ENCODE peak calls at places on chromosomes 12 and 14, in ten cellular contexts. One of them, this sample, is unnamed.

GRCh38 chr12:3201741-3202500 is 124.7 kb downstream of the TSPAN9 start:
- DNase-seq in tibial nerve: no peak
- DNase-seq in uterus: no peak
- DNase-seq in heart left ventricle: peak
- DNase-seq in lower leg skin: no peak
- DNase-seq in stomach: no peak
- DNase-seq in ovary: no peak
- DNase-seq in breast epithelium: no peak
- DNase-seq in spleen: no peak
- DNase-seq in GM12878: no peak
- DNase-seq in this sample: no peak

GRCh38 chr12:14264316-14264715 is 101.2 kb upstream of the ATF7IP start:
- DNase-seq in stomach: no peak
- DNase-seq in uterus: no peak
- DNase-seq in tibial nerve: no peak
- DNase-seq in GM12878: no peak
- DNase-seq in breast epithelium: no peak
- DNase-seq in heart left ventricle: no peak
- DNase-seq in spleen: no peak
- DNase-seq in ovary: no peak
- DNase-seq in lower leg skin: no peak
- DNase-seq in this sample: no peak

GRCh38 chr12:104643921-104644669 is 187.3 kb downstream of the CHST11 start:
- DNase-seq in lower leg skin: no peak
- DNase-seq in spleen: peak
- DNase-seq in tibial nerve: no peak
- DNase-seq in breast epithelium: no peak
- DNase-seq in GM12878: peak
- DNase-seq in heart left ventricle: no peak
- DNase-seq in uterus: no peak
- DNase-seq in ovary: no peak
- DNase-seq in stomach: peak
- DNase-seq in this sample: no peak

GRCh38 chr12:105272152-105272551 is 36.2 kb upstream of the APPL2 start:
- DNase-seq in heart left ventricle: no peak
- DNase-seq in uterus: no peak
- DNase-seq in GM12878: no peak
- DNase-seq in tibial nerve: no peak
- DNase-seq in ovary: no peak
- DNase-seq in stomach: no peak
- DNase-seq in breast epithelium: no peak
- DNase-seq in spleen: no peak
- DNase-seq in lower leg skin: no peak
- DNase-seq in this sample: peak

GRCh38 chr14:100056964-100057817 is 8.0 kb upstream of the EVL start:
- DNase-seq in ovary: no peak
- DNase-seq in lower leg skin: no peak
- DNase-seq in uterus: no peak
- DNase-seq in spleen: no peak
- DNase-seq in breast epithelium: no peak
- DNase-seq in tibial nerve: no peak
- DNase-seq in heart left ventricle: no peak
- DNase-seq in GM12878: no peak
- DNase-seq in stomach: no peak
- DNase-seq in this sample: no peak

GRCh38 chr14:61524211-61524806 is 171.0 kb upstream of the HIF1A start:
- DNase-seq in heart left ventricle: no peak
- DNase-seq in stomach: no peak
- DNase-seq in spleen: no peak
- DNase-seq in uterus: no peak
- DNase-seq in lower leg skin: no peak
- DNase-seq in GM12878: no peak
- DNase-seq in ovary: no peak
- DNase-seq in tibial nerve: no peak
- DNase-seq in breast epithelium: no peak
- DNase-seq in this sample: no peak

GRCh38 chr12:93984005-93984404 is 164.4 kb upstream of the PLXNC1 start:
- DNase-seq in GM12878: no peak
- DNase-seq in uterus: no peak
- DNase-seq in spleen: no peak
- DNase-seq in tibial nerve: no peak
- DNase-seq in stomach: no peak
- DNase-seq in ovary: no peak
- DNase-seq in breast epithelium: no peak
- DNase-seq in lower leg skin: no peak
- DNase-seq in heart left ventricle: no peak
- DNase-seq in this sample: no peak

GRCh38 chr12:27024291-27024690 is 1.9 kb downstream of the MED21 start:
- DNase-seq in lower leg skin: no peak
- DNase-seq in breast epithelium: no peak
- DNase-seq in heart left ventricle: no peak
- DNase-seq in stomach: no peak
- DNase-seq in GM12878: no peak
- DNase-seq in spleen: no peak
- DNase-seq in tibial nerve: no peak
- DNase-seq in uterus: no peak
- DNase-seq in ovary: no peak
- DNase-seq in this sample: no peak

GRCh38 chr12:81863406-81863805 is 104.3 kb upstream of the PPFIA2 start:
- DNase-seq in heart left ventricle: no peak
- DNase-seq in stomach: no peak
- DNase-seq in ovary: no peak
- DNase-seq in spleen: no peak
- DNase-seq in uterus: no peak
- DNase-seq in lower leg skin: no peak
- DNase-seq in breast epithelium: no peak
- DNase-seq in tibial nerve: no peak
- DNase-seq in GM12878: no peak
- DNase-seq in this sample: no peak

GRCh38 chr12:62846506-62846905 is 88.4 kb downstream of the PPM1H start:
- DNase-seq in stomach: no peak
- DNase-seq in breast epithelium: no peak
- DNase-seq in lower leg skin: no peak
- DNase-seq in tibial nerve: no peak
- DNase-seq in ovary: no peak
- DNase-seq in GM12878: no peak
- DNase-seq in uterus: no peak
- DNase-seq in heart left ventricle: no peak
- DNase-seq in spleen: no peak
- DNase-seq in this sample: no peak

GRCh38 chr14:39266871-39267591 is 33.3 kb downstream of the MIA2 start:
- DNase-seq in breast epithelium: peak
- DNase-seq in tibial nerve: peak
- DNase-seq in uterus: peak
- DNase-seq in GM12878: no peak
- DNase-seq in heart left ventricle: peak
- DNase-seq in lower leg skin: peak
- DNase-seq in ovary: peak
- DNase-seq in stomach: peak
- DNase-seq in spleen: peak
- DNase-seq in this sample: peak
- TF ChIP-seq POLR2A in breast epithelium: peak
- TF ChIP-seq POLR2A in tibial nerve: peak
- TF ChIP-seq POLR2A in uterus: peak
- TF ChIP-seq POLR2A in GM12878: peak
- TF ChIP-seq POLR2A in heart left ventricle: peak
- TF ChIP-seq POLR2A in lower leg skin: peak
- TF ChIP-seq POLR2A in ovary: peak
- TF ChIP-seq POLR2A in stomach: peak
- TF ChIP-seq POLR2A in spleen: no peak
- TF ChIP-seq POLR2A in this sample: peak

GRCh38 chr14:21244546-21244945 is 24.7 kb downstream of the HNRNPC start:
- DNase-seq in GM12878: no peak
- DNase-seq in tibial nerve: no peak
- DNase-seq in heart left ventricle: no peak
- DNase-seq in stomach: no peak
- DNase-seq in uterus: no peak
- DNase-seq in spleen: no peak
- DNase-seq in lower leg skin: no peak
- DNase-seq in breast epithelium: no peak
- DNase-seq in ovary: no peak
- DNase-seq in this sample: no peak

GRCh38 chr14:21248338-21248737 is 20.9 kb downstream of the HNRNPC start:
- DNase-seq in GM12878: no peak
- DNase-seq in breast epithelium: no peak
- DNase-seq in lower leg skin: no peak
- DNase-seq in ovary: no peak
- DNase-seq in heart left ventricle: no peak
- DNase-seq in stomach: no peak
- DNase-seq in spleen: no peak
- DNase-seq in tibial nerve: no peak
- DNase-seq in uterus: no peak
- DNase-seq in this sample: no peak

GRCh38 chr14:21248739-21249411 is 20.4 kb downstream of the HNRNPC start:
- DNase-seq in ovary: no peak
- DNase-seq in stomach: no peak
- DNase-seq in GM12878: no peak
- DNase-seq in breast epithelium: no peak
- DNase-seq in spleen: no peak
- DNase-seq in tibial nerve: no peak
- DNase-seq in uterus: no peak
- DNase-seq in heart left ventricle: no peak
- DNase-seq in lower leg skin: no peak
- DNase-seq in this sample: no peak

GRCh38 chr14:21241218-21241819 is 27.9 kb downstream of the HNRNPC start:
- DNase-seq in breast epithelium: no peak
- DNase-seq in lower leg skin: no peak
- DNase-seq in ovary: no peak
- DNase-seq in uterus: no peak
- DNase-seq in heart left ventricle: no peak
- DNase-seq in stomach: no peak
- DNase-seq in spleen: no peak
- DNase-seq in tibial nerve: no peak
- DNase-seq in GM12878: no peak
- DNase-seq in this sample: no peak

DNA sequence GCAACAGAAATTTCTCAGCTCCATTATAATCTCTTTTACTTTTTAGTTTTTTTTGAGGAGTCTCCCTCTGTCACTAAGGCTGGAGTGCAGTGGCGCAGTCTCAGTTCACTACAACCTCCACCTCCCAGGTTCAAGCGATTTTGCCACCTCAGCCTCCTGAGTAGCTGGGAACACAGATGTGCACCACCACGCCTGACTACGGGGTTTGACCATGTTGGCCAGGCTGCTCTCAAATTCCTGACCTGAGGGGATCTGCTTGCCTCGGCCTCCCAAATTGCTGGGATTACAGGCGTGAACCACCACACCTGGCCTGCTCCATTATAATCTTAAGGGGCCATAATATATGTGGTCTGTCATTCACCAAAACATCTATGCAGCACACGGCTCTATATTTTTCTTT is 23.4 kb downstream of the HNRNPC start:
- DNase-seq in heart left ventricle: no peak
- DNase-seq in tibial nerve: no peak
- DNase-seq in GM12878: no peak
- DNase-seq in ovary: no peak
- DNase-seq in stomach: no peak
- DNase-seq in uterus: no peak
- DNase-seq in spleen: no peak
- DNase-seq in lower leg skin: no peak
- DNase-seq in breast epithelium: no peak
- DNase-seq in this sample: no peak
- TF ChIP-seq POLR2A in heart left ventricle: no peak
- TF ChIP-seq POLR2A in tibial nerve: no peak
- TF ChIP-seq POLR2A in GM12878: peak
- TF ChIP-seq POLR2A in ovary: no peak
- TF ChIP-seq POLR2A in stomach: no peak
- TF ChIP-seq POLR2A in uterus: no peak
- TF ChIP-seq POLR2A in spleen: no peak
- TF ChIP-seq POLR2A in lower leg skin: no peak
- TF ChIP-seq POLR2A in breast epithelium: no peak
- TF ChIP-seq POLR2A in this sample: no peak

GRCh38 chr14:93049295-93049694 is 66.4 kb downstream of the ITPK1 start:
- DNase-seq in tibial nerve: no peak
- DNase-seq in stomach: no peak
- DNase-seq in lower leg skin: no peak
- DNase-seq in uterus: no peak
- DNase-seq in breast epithelium: no peak
- DNase-seq in ovary: no peak
- DNase-seq in GM12878: no peak
- DNase-seq in heart left ventricle: no peak
- DNase-seq in spleen: no peak
- DNase-seq in this sample: no peak
- TF ChIP-seq POLR2A in tibial nerve: no peak
- TF ChIP-seq POLR2A in stomach: no peak
- TF ChIP-seq POLR2A in lower leg skin: no peak
- TF ChIP-seq POLR2A in uterus: no peak
- TF ChIP-seq POLR2A in breast epithelium: no peak
- TF ChIP-seq POLR2A in ovary: no peak
- TF ChIP-seq POLR2A in GM12878: no peak
- TF ChIP-seq POLR2A in heart left ventricle: no peak
- TF ChIP-seq POLR2A in spleen: no peak
- TF ChIP-seq POLR2A in this sample: no peak

GRCh38 chr14:73752297-73752992 is 38.3 kb upstream of the PNMA1 start:
- DNase-seq in spleen: peak
- DNase-seq in heart left ventricle: peak
- DNase-seq in lower leg skin: peak
- DNase-seq in ovary: peak
- DNase-seq in uterus: peak
- DNase-seq in GM12878: no peak
- DNase-seq in stomach: peak
- DNase-seq in breast epithelium: peak
- DNase-seq in tibial nerve: no peak
- DNase-seq in this sample: peak
- TF ChIP-seq POLR2A in spleen: no peak
- TF ChIP-seq POLR2A in heart left ventricle: no peak
- TF ChIP-seq POLR2A in lower leg skin: no peak
- TF ChIP-seq POLR2A in ovary: no peak
- TF ChIP-seq POLR2A in uterus: no peak
- TF ChIP-seq POLR2A in GM12878: no peak
- TF ChIP-seq POLR2A in stomach: no peak
- TF ChIP-seq POLR2A in breast epithelium: no peak
- TF ChIP-seq POLR2A in tibial nerve: no peak
- TF ChIP-seq POLR2A in this sample: no peak

DNA sequence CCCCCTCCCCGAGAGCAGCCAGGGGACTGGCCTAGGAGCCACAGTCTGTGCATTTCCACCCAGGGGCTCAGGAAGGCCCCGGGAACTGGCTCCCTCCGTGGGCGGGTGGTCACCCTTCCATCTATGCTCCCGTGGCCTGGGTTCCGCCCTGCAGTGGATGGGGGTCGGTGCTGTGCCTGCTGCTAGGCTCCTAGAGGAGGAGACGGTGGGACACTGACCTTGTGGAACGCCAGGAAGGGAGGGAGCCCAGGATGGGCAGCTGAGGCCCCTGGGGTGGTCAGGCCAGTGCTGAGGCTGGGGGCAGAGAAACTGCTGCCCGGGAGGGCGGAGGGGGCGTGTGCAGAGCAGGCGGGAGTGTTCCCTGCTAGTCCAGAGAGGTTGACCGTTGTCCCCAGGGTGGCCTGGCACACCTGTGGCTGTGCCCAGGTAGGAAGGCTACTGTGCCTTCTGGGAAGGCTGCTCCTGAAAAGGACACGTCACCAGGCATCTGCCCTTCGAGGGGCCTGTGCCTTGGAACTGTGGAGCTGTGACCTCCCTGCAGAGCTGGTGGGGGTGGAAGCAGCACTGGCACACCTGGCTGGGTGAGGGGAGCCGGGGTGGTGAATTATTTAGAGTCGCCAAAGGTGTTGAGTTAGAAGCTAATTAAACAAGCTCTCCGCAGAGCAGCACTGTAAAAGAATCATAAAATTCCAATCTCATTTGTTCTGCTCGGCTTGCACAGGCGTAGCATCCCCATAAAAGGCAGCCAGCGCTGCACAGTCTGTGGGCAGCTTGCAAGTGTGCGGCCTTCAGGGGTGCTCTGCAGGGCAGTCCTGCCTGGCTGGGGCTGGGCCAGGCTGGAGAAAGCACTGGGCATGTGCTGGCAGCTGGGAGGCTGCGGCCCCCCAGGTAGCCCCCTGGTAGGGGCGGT is 145.1 kb downstream of the KIF26A start:
- DNase-seq in GM12878: no peak
- DNase-seq in tibial nerve: no peak
- DNase-seq in ovary: peak
- DNase-seq in uterus: peak
- DNase-seq in lower leg skin: no peak
- DNase-seq in stomach: no peak
- DNase-seq in heart left ventricle: peak
- DNase-seq in breast epithelium: no peak
- DNase-seq in spleen: peak
- DNase-seq in this sample: no peak
- TF ChIP-seq POLR2A in GM12878: no peak
- TF ChIP-seq POLR2A in tibial nerve: no peak
- TF ChIP-seq POLR2A in ovary: no peak
- TF ChIP-seq POLR2A in uterus: no peak
- TF ChIP-seq POLR2A in lower leg skin: no peak
- TF ChIP-seq POLR2A in stomach: no peak
- TF ChIP-seq POLR2A in heart left ventricle: no peak
- TF ChIP-seq POLR2A in breast epithelium: no peak
- TF ChIP-seq POLR2A in spleen: no peak
- TF ChIP-seq POLR2A in this sample: no peak

This sample was measured in testis.